ENCODE peak calls at places on chromosomes 7 and 10, in four cellular contexts. One of them, this sample, is unnamed.

GRCh38 chr7:130367088-130367755 is 13.1 kb upstream of the CPA1 start:
- DNase-seq in Calu3: no peak
- DNase-seq in WTC11: no peak
- DNase-seq in CD4-positive, alpha-beta T cell: no peak
- DNase-seq in this sample: no peak

GRCh38 chr7:30923774-30924413 is 12.2 kb downstream of the AQP1 start:
- DNase-seq in Calu3: peak; percentile 0
- DNase-seq in WTC11: peak; percentile 3
- DNase-seq in CD4-positive, alpha-beta T cell: no peak
- DNase-seq in this sample: peak; percentile 4

GRCh38 chr7:137789215-137789899 is 57.4 kb downstream of the DGKI start:
- DNase-seq in Calu3: no peak
- DNase-seq in WTC11: no peak
- DNase-seq in CD4-positive, alpha-beta T cell: no peak
- DNase-seq in this sample: no peak

GRCh38 chr7:936131-937054 is 18.1 kb downstream of the ADAP1 start:
- DNase-seq in Calu3: peak; percentile 81
- DNase-seq in WTC11: peak; percentile 10
- DNase-seq in CD4-positive, alpha-beta T cell: no peak
- DNase-seq in this sample: no peak

GRCh38 chr10:76303682-76304316 is 872.4 kb downstream of the LRMDA start:
- DNase-seq in WTC11: peak; percentile 76
- DNase-seq in Calu3: peak; percentile 18
- DNase-seq in CD4-positive, alpha-beta T cell: no peak
- DNase-seq in this sample: no peak

GRCh38 chr10:101120884-101121660 is 10.0 kb upstream of the TLX1 start:
- DNase-seq in Calu3: no peak
- DNase-seq in WTC11: no peak
- DNase-seq in CD4-positive, alpha-beta T cell: peak; percentile 29
- DNase-seq in this sample: no peak

GRCh38 chr10:123995082-123995460 is 98.3 kb downstream of the CHST15 start:
- DNase-seq in WTC11: no peak
- DNase-seq in Calu3: peak; percentile 24
- DNase-seq in CD4-positive, alpha-beta T cell: no peak
- DNase-seq in this sample: no peak

GRCh38 chr10:104922810-104923209 is 281.7 kb downstream of the SORCS3 start:
- DNase-seq in CD4-positive, alpha-beta T cell: no peak
- DNase-seq in Calu3: no peak
- DNase-seq in WTC11: no peak
- DNase-seq in this sample: no peak

GRCh38 chr10:35495521-35496238 is 109.5 kb upstream of the GJD4 start:
- DNase-seq in CD4-positive, alpha-beta T cell: no peak
- DNase-seq in Calu3: no peak
- DNase-seq in WTC11: no peak
- DNase-seq in this sample: no peak

GRCh38 chr7:73995821-73996511 is 32.0 kb upstream of the ELN start:
- DNase-seq in CD4-positive, alpha-beta T cell: no peak
- DNase-seq in WTC11: no peak
- DNase-seq in Calu3: no peak
- DNase-seq in this sample: no peak

GRCh38 chr10:132746801-132747625 is 38.9 kb downstream of the NKX6-2 start:
- DNase-seq in CD4-positive, alpha-beta T cell: no peak
- DNase-seq in Calu3: no peak
- DNase-seq in WTC11: peak; percentile 34
- DNase-seq in this sample: no peak

GRCh38 chr10:88707429-88708110 is 1.5 kb downstream of the LIPK start:
- DNase-seq in CD4-positive, alpha-beta T cell: no peak
- DNase-seq in Calu3: peak; percentile 22
- DNase-seq in WTC11: no peak
- DNase-seq in this sample: no peak

GRCh38 chr10:106571216-106571954 is 593.1 kb downstream of the SORCS1 start:
- DNase-seq in Calu3: peak; percentile 4
- DNase-seq in WTC11: no peak
- DNase-seq in CD4-positive, alpha-beta T cell: no peak
- DNase-seq in this sample: no peak

GRCh38 chr10:45495438-45496152 is 121.6 kb downstream of the ALOX5 start:
- DNase-seq in Calu3: no peak
- DNase-seq in WTC11: no peak
- DNase-seq in CD4-positive, alpha-beta T cell: no peak
- DNase-seq in this sample: no peak

GRCh38 chr10:34107623-34108516 is 707.2 kb downstream of the PARD3 start:
- DNase-seq in WTC11: no peak
- DNase-seq in Calu3: no peak
- DNase-seq in CD4-positive, alpha-beta T cell: no peak
- DNase-seq in this sample: no peak

GRCh38 chr10:77834943-77835668 is 91.4 kb downstream of the DLG5 start:
- DNase-seq in Calu3: no peak
- DNase-seq in WTC11: no peak
- DNase-seq in CD4-positive, alpha-beta T cell: no peak
- DNase-seq in this sample: no peak

GRCh38 chr10:96255569-96256335 is 15.6 kb downstream of the BLNK start:
- DNase-seq in WTC11: no peak
- DNase-seq in CD4-positive, alpha-beta T cell: no peak
- DNase-seq in Calu3: no peak
- DNase-seq in this sample: no peak

GRCh38 chr10:102254426-102254825 is 9.1 kb downstream of the GBF1 start:
- DNase-seq in Calu3: no peak
- DNase-seq in WTC11: no peak
- DNase-seq in CD4-positive, alpha-beta T cell: no peak
- DNase-seq in this sample: no peak

GRCh38 chr10:24908793-24909423 is 43.5 kb downstream of the PRTFDC1 start:
- DNase-seq in CD4-positive, alpha-beta T cell: no peak
- DNase-seq in WTC11: no peak
- DNase-seq in Calu3: peak; percentile 34
- DNase-seq in this sample: no peak

GRCh38 chr7:2687338-2687869 is 598 bp upstream of the AMZ1 start:
- DNase-seq in CD4-positive, alpha-beta T cell: no peak
- DNase-seq in Calu3: peak; percentile 48
- DNase-seq in WTC11: no peak
- DNase-seq in this sample: no peak

GRCh38 chr10:79376078-79376628 is 28.9 kb downstream of the PPIF start:
- DNase-seq in CD4-positive, alpha-beta T cell: no peak
- DNase-seq in WTC11: no peak
- DNase-seq in Calu3: no peak
- DNase-seq in this sample: peak; percentile 13

GRCh38 chr7:6276911-6277408 is 4.5 kb upstream of the CYTH3 start:
- DNase-seq in Calu3: no peak
- DNase-seq in CD4-positive, alpha-beta T cell: no peak
- DNase-seq in WTC11: no peak
- DNase-seq in this sample: no peak

GRCh38 chr10:35735412-35735811 is 93.3 kb upstream of the FZD8 start:
- DNase-seq in Calu3: no peak
- DNase-seq in CD4-positive, alpha-beta T cell: no peak
- DNase-seq in WTC11: no peak
- DNase-seq in this sample: no peak

GRCh38 chr7:152202056-152202455 is 176.6 kb downstream of the GALNT11 start:
- DNase-seq in CD4-positive, alpha-beta T cell: no peak
- DNase-seq in WTC11: no peak
- DNase-seq in Calu3: no peak
- DNase-seq in this sample: no peak

GRCh38 chr10:10684972-10685371 is 332.7 kb upstream of the CELF2 start:
- DNase-seq in WTC11: no peak
- DNase-seq in CD4-positive, alpha-beta T cell: no peak
- DNase-seq in Calu3: no peak
- DNase-seq in this sample: no peak

GRCh38 chr7:64686493-64687184 is 20.7 kb downstream of the ZNF107 start:
- DNase-seq in Calu3: no peak
- DNase-seq in WTC11: no peak
- DNase-seq in CD4-positive, alpha-beta T cell: no peak
- DNase-seq in this sample: no peak

GRCh38 chr7:128737867-128738390 is 1.2 kb upstream of the CALU start:
- DNase-seq in CD4-positive, alpha-beta T cell: no peak
- DNase-seq in Calu3: no peak
- DNase-seq in WTC11: no peak
- DNase-seq in this sample: no peak

GRCh38 chr7:133796778-133797177 is 330.4 kb upstream of the LRGUK start:
- DNase-seq in Calu3: no peak
- DNase-seq in WTC11: no peak
- DNase-seq in CD4-positive, alpha-beta T cell: no peak
- DNase-seq in this sample: no peak

GRCh38 chr10:62464308-62464707 is 90.1 kb downstream of the ZNF365 start:
- DNase-seq in WTC11: no peak
- DNase-seq in Calu3: no peak
- DNase-seq in CD4-positive, alpha-beta T cell: no peak
- DNase-seq in this sample: no peak

GRCh38 chr10:58335306-58336005 is 650 bp downstream of the UBE2D1 start:
- DNase-seq in CD4-positive, alpha-beta T cell: no peak
- DNase-seq in WTC11: peak; percentile 26
- DNase-seq in Calu3: peak; percentile 35
- DNase-seq in this sample: no peak

GRCh38 chr10:127983701-127984100 is 76.8 kb downstream of the PTPRE start:
- DNase-seq in CD4-positive, alpha-beta T cell: no peak
- DNase-seq in WTC11: no peak
- DNase-seq in Calu3: peak; percentile 52
- DNase-seq in this sample: no peak

GRCh38 chr7:78983483-78983882 is 470.0 kb downstream of the MAGI2 start:
- DNase-seq in CD4-positive, alpha-beta T cell: no peak
- DNase-seq in Calu3: no peak
- DNase-seq in WTC11: no peak
- DNase-seq in this sample: no peak

GRCh38 chr7:78985509-78985908 is 468.0 kb downstream of the MAGI2 start:
- DNase-seq in Calu3: no peak
- DNase-seq in WTC11: no peak
- DNase-seq in CD4-positive, alpha-beta T cell: no peak
- DNase-seq in this sample: no peak
- TF ChIP-seq CTCF in Calu3: no peak
- TF ChIP-seq CTCF in WTC11: no peak
- TF ChIP-seq CTCF in CD4-positive, alpha-beta T cell: no peak
- TF ChIP-seq CTCF in this sample: no peak

DNA sequence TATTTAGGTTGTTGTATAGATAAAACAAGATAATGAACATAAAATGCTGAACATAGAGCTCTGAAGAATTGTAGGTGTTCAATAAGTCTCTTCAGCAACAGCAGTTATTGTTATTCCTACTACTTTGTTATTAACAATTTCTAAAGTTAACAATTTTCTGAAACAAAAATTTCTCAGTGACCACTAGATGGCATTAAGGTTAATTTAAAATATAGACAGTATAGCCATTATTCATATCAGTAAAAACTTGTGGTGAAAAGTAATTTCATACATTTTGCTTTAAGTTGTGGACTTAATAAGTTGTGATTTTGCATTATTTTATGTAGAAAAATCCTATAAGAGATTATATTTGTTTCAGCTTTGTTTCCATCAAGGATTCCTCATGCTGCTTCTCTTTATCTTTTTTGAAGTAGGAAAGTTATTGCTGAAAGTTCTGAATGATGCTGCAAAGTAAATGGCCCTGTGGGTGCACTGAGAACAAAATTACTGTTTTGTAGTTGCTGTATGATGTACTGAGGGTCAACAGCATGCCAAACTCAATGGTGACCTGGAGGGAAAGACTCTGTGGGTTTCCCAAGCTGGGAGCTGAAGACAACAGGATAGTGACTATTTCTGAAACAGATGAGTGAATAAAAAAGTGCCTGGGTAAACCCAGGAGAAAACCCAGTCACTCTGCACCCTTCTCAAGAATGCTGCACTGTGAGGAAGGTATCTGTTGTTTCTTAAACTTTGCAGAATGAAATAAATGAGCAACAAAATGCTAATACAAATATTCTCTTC is 253.6 kb downstream of the KIF20B start:
- DNase-seq in WTC11: no peak
- DNase-seq in CD4-positive, alpha-beta T cell: no peak
- DNase-seq in Calu3: no peak
- DNase-seq in this sample: no peak
- TF ChIP-seq CTCF in WTC11: no peak
- TF ChIP-seq CTCF in CD4-positive, alpha-beta T cell: no peak
- TF ChIP-seq CTCF in Calu3: no peak
- TF ChIP-seq CTCF in this sample: no peak

DNA sequence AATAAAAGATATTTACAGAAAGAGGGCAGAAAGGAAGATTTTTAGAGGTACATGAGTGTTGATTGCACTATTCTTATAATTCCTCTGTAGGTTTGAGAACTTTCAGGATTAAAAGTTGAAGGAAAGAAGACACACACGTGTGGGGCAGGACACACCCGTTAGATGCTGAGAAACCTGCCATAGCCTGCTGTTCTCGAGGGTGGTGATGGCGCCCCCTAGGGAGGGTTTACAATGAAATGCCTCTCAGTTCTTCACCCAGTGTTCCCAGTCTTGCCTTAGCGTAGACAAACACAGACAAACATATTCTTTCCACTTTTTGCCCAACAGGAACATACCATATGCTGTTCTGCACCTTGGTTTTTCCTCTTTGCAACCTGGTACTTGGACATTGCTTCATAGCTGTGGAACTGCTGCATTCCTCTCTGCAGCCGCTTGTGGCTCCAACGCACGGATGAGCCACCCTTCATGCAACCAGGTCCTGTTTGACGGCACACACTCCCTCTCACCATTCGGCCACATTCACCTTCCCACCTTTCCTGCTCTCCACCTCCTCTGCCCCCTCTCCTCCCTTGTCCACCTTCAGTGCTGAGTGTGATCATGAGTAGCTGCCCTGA is 23.3 kb upstream of the HSPA12A start:
- DNase-seq in Calu3: peak; percentile 32
- DNase-seq in WTC11: peak; percentile 45
- DNase-seq in CD4-positive, alpha-beta T cell: no peak
- DNase-seq in this sample: no peak
- TF ChIP-seq CTCF in Calu3: peak; percentile 35
- TF ChIP-seq CTCF in WTC11: peak; percentile 56
- TF ChIP-seq CTCF in CD4-positive, alpha-beta T cell: no peak
- TF ChIP-seq CTCF in this sample: no peak

DNA sequence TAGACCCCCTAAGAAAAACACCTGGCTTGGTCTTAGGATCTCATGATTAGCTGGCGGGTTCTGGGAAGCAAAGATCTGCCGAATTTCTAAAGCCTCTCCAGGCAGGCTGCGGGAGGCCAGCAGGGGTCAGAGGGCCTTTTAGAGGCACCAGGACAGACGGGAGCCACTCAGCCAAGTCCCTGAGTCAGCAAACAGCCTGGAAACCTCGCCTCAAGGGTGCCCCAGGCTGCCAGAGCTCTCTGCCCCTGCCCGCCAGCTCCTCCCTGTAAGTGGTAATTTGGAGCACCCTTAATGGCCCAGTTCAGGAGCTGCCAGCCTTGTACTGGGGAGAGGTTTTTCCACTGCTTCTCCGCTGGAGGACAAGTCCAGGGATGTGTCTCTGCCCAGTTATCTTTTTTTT is 88.7 kb downstream of the HIP1 start:
- DNase-seq in CD4-positive, alpha-beta T cell: no peak
- DNase-seq in WTC11: peak; percentile 38
- DNase-seq in Calu3: no peak
- DNase-seq in this sample: no peak
- TF ChIP-seq CTCF in CD4-positive, alpha-beta T cell: no peak
- TF ChIP-seq CTCF in WTC11: no peak
- TF ChIP-seq CTCF in Calu3: no peak
- TF ChIP-seq CTCF in this sample: no peak